ENCODE peak calls at places on chromosomes 3 and 15, in four cellular contexts. G, B, D and Z are unnamed samples.

GRCh38 chr15:90905306-90906180 is 2.4 kb downstream of the MAN2A2 start:
- DNase-seq in G (peak; percentile 74), B (no peak), D (no peak), Z (no peak)

GRCh38 chr15:90883971-90884718 is at the start of gene FES:
- DNase-seq in G (peak; percentile 73), B (peak; percentile 46), D (no peak), Z (peak; percentile 53)

GRCh38 chr3:124607163-124607562 is 123.1 kb upstream of the UMPS start:
- DNase-seq in G (no peak), B (peak; percentile 83), D (no peak), Z (no peak)

GRCh38 chr15:39968273-39969001 is 34.5 kb downstream of the EIF2AK4 start:
- DNase-seq in G (no peak), B (no peak), D (no peak), Z (no peak)

GRCh38 chr3:176661432-176661964 is 535.8 kb downstream of the TBL1XR1 start:
- DNase-seq in G (no peak), B (no peak), D (no peak), Z (no peak)

GRCh38 chr3:80701349-80701748 is 933.6 kb upstream of the ROBO1 start:
- DNase-seq in G (no peak), B (no peak), D (no peak), Z (no peak)

GRCh38 chr3:39383190-39383912 is at the start of gene SLC25A38:
- DNase-seq in G (peak; percentile 83), B (peak; percentile 85), D (no peak), Z (no peak)

GRCh38 chr15:78018968-78019644 is 58.4 kb downstream of the TBC1D2B start:
- DNase-seq in G (no peak), B (no peak), D (no peak), Z (no peak)

GRCh38 chr15:58393196-58393790 is 38.5 kb upstream of the LIPC start:
- DNase-seq in G (no peak), B (peak; percentile 30), D (no peak), Z (no peak)

GRCh38 chr3:53146319-53146868 is 14.6 kb upstream of the PRKCD start:
- DNase-seq in G (no peak), B (no peak), D (no peak), Z (no peak)

GRCh38 chr15:55389276-55389631 is 18.9 kb downstream of the CCPG1 start:
- DNase-seq in G (no peak), B (peak; percentile 35), D (no peak), Z (no peak)

GRCh38 chr15:71080705-71081104 is 34.6 kb upstream of the THSD4 start:
- DNase-seq in G (no peak), B (peak; percentile 96), D (no peak), Z (no peak)

GRCh38 chr3:48157950-48158376 is 30.3 kb downstream of the CDC25A start:
- DNase-seq in G (no peak), B (peak; percentile 70), D (no peak), Z (peak; percentile 2)

GRCh38 chr3:16290007-16290826 is 25.2 kb downstream of the OXNAD1 start:
- DNase-seq in G (no peak), B (peak; percentile 67), D (no peak), Z (peak; percentile 37)

GRCh38 chr3:183524476-183524875 is 31.0 kb downstream of the KLHL6 start:
- DNase-seq in G (no peak), B (no peak), D (no peak), Z (no peak)

GRCh38 chr3:63349583-63350177 is 71.6 kb downstream of the SYNPR start:
- DNase-seq in G (no peak), B (peak; percentile 65), D (no peak), Z (peak; percentile 25)

GRCh38 chr3:119559441-119559963 is at the start of gene CD80:
- DNase-seq in G (no peak), B (peak; percentile 38), D (peak; percentile 30), Z (peak; percentile 39)

GRCh38 chr3:171350364-171350763 is 109.8 kb downstream of the TNIK start:
- DNase-seq in G (no peak), B (no peak), D (no peak), Z (no peak)

GRCh38 chr15:75811616-75812015 is 31.6 kb upstream of the UBE2Q2 start:
- DNase-seq in G (no peak), B (no peak), D (no peak), Z (no peak)

GRCh38 chr15:65110676-65111292 is 4.2 kb downstream of the UBAP1L start:
- DNase-seq in G (peak; percentile 14), B (peak; percentile 92), D (no peak), Z (no peak)

GRCh38 chr15:40357723-40358491 is at the start of gene DISP2:
- DNase-seq in G (peak; percentile 86), B (peak; percentile 67), D (no peak), Z (peak; percentile 84)

GRCh38 chr15:51575775-51576174 is 46.8 kb downstream of the DMXL2 start:
- DNase-seq in G (no peak), B (no peak), D (no peak), Z (no peak)

GRCh38 chr3:150259526-150260145 is 148.5 kb upstream of the TSC22D2 start:
- DNase-seq in G (no peak), B (no peak), D (no peak), Z (no peak)

GRCh38 chr15:72307036-72307435 is 12.9 kb downstream of the CELF6 start:
- DNase-seq in G (peak; percentile 57), B (no peak), D (no peak), Z (no peak)

GRCh38 chr3:132543016-132543739 is 53.9 kb upstream of the ACKR4 start:
- DNase-seq in G (no peak), B (peak; percentile 97), D (no peak), Z (no peak)

GRCh38 chr3:157159037-157159761 is 748 bp downstream of the CCNL1 start:
- DNase-seq in G (no peak), B (peak; percentile 37), D (no peak), Z (peak; percentile 44)

GRCh38 chr3:83093222-83093572 is 1331.8 kb upstream of the GBE1 start:
- DNase-seq in G (no peak), B (no peak), D (no peak), Z (no peak)

GRCh38 chr3:38003371-38003816 is 12.8 kb downstream of the VILL start:
- DNase-seq in G (no peak), B (peak; percentile 33), D (no peak), Z (peak; percentile 82)

GRCh38 chr15:75532413-75533250 is 46.5 kb downstream of the PTPN9 start:
- DNase-seq in G (no peak), B (peak; percentile 88), D (no peak), Z (peak; percentile 4)

GRCh38 chr3:14490831-14491230 is 49.3 kb downstream of the GRIP2 start:
- DNase-seq in G (peak; percentile 11), B (no peak), D (no peak), Z (no peak)

GRCh38 chr15:64749999-64750657 is 25.3 kb downstream of the RBPMS2 start:
- DNase-seq in G (no peak), B (peak; percentile 57), D (no peak), Z (no peak)

GRCh38 chr3:39150803-39151631 is 2.4 kb downstream of the CSRNP1 start:
- DNase-seq in G (peak; percentile 93), B (peak; percentile 97), D (no peak), Z (peak; percentile 55)

GRCh38 chr3:10515396-10515795 is 10.0 kb upstream of the ATP2B2 start:
- DNase-seq in G (peak; percentile 5), B (no peak), D (no peak), Z (no peak)

GRCh38 chr3:190645932-190646331 is 132.0 kb downstream of the IL1RAP start:
- DNase-seq in G (no peak), B (no peak), D (no peak), Z (no peak)
- H3K27ac ChIP-seq in G (no peak overlapping the region), B (no peak overlapping the region), D (no peak overlapping the region), Z (no peak overlapping the region)

GRCh38 chr3:172537521-172538158 is 14.4 kb upstream of the TNFSF10 start:
- DNase-seq in G (no peak), B (no peak), D (no peak), Z (no peak)

GRCh38 chr3:172536993-172537419 is 13.8 kb upstream of the TNFSF10 start:
- DNase-seq in G (no peak), B (no peak), D (no peak), Z (no peak)

GRCh38 chr3:172539273-172539672 is 16.0 kb upstream of the TNFSF10 start:
- DNase-seq in G (no peak), B (no peak), D (no peak), Z (no peak)

GRCh38 chr3:172538368-172539264 is 15.4 kb upstream of the TNFSF10 start:
- DNase-seq in G (no peak), B (no peak), D (no peak), Z (no peak)

DNA sequence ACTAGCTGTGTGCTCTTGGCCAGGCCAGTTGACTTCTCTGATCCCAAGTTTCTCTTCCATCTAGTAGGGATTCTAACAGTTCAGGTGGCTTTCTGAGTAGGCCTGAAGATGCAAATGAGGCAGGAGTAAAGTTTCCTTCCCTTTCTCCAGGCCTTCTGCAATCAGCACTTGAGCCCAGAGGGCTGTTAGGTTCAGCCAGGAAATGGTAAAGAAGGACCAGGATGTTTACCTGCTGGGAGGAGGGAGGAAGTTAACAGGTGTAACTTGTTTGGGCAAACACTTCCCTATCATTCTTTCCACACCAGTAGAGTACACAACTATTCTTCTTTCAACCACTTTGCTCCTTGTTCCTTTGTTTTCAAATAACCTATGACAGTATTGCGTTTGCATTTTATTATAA is 13.3 kb upstream of the TNFSF10 start:
- DNase-seq in G (no peak), B (no peak), D (no peak), Z (no peak)
- H3K27ac ChIP-seq in G (no peak overlapping the region), B (no peak overlapping the region), D (peak overlapping the region; percentile 80), Z (no peak overlapping the region)

DNA sequence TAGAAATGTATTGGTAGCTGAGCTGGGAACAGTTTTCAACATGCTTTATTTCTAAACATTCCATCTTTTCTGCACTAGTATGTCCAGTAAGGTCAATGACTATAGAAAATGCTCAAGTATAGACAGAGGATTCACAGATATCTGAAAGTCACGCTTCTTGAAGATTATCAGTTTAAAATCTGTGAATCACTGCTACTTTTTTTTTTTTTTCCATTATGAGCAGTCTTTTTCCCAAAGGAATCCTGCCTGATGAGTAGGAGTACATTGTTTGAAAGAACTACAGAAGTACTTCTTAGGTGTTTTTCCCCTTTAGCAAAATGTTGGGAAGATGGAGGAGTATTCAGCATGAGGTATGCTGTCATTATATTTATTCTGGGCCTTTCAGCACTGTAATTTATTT is 266.1 kb downstream of the NLGN1 start:
- DNase-seq in G (no peak), B (no peak), D (no peak), Z (no peak)
- H3K27ac ChIP-seq in G (no peak overlapping the region), B (no peak overlapping the region), D (no peak overlapping the region), Z (no peak overlapping the region)

DNA sequence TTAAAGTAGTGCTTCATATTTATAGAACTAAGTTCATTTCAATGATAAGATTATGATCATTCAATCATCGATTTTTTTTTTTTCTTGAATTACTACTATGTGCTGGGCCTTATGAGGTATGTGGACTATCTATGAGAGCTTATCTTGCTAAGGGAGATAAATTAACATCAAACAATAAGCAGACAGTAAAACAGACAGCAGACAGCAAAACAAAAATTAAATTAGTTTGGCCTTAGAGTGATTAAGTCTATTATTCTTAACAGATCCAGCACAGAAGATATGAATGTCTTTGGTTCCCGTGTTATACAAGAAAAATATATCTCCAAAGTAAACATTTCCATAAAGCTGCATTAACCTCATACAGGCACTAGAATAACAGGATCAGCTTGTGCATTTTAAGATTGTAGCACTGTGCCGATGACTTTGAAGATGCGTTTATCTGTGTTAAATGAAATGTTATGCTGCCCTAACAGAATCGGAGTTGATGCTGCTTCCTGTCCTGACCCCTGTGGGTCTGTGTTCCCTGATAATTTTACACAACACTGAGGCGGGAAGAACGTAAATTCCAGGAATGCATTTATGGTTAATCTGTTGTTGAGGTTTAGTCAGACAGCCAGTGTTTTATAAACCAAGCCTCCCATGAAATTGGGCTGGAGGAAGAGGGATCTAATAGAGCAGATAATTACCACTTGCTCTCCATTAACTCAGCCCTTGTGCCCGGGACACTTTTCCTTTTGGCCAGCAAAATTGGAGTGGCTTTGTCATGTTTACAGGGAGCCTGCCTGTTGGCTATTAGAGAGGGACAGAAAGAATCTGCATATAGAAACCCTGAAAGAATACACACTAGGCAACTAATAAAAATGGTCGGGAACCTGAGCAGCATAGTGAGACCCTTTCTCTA is 80.8 kb downstream of the GHSR start:
- DNase-seq in G (no peak), B (peak; percentile 70), D (no peak), Z (no peak)
- H3K27ac ChIP-seq in G (no peak overlapping the region), B (peak overlapping the region; percentile 1), D (no peak overlapping the region), Z (no peak overlapping the region)